ENCODE peak calls at places on chromosome 21, in four cellular contexts. V, A, X and H are unnamed samples.

GRCh38 chr21:16476056-16476850 is 746.5 kb downstream of the USP25 start:
- DNase-seq in X (no peak), A (no peak), V (no peak), H (no peak)

GRCh38 chr21:16992448-16992847 is 520.4 kb upstream of the CXADR start:
- DNase-seq in A (peak), V (peak), X (no peak), H (no peak)

GRCh38 chr21:37780991-37781983 is 135.0 kb downstream of the KCNJ6 start:
- DNase-seq in V (no peak), X (no peak), A (no peak), H (no peak)

GRCh38 chr21:20020032-20020431 is 978.2 kb upstream of the NCAM2 start:
- DNase-seq in A (no peak), X (no peak), V (no peak), H (no peak)

GRCh38 chr21:46122241-46122671 is 24.3 kb downstream of the COL6A2 start:
- DNase-seq in X (no peak), A (no peak), V (no peak), H (no peak)

GRCh38 chr21:26736449-26736848 is 108.8 kb downstream of the ADAMTS1 start:
- DNase-seq in X (no peak), A (no peak), V (no peak), H (no peak)

GRCh38 chr21:21813295-21813694 is 815.1 kb downstream of the NCAM2 start:
- DNase-seq in V (no peak), X (no peak), A (no peak), H (no peak)

GRCh38 chr21:17903029-17903806 is 84.1 kb upstream of the C21orf91 start:
- DNase-seq in X (no peak), A (no peak), V (no peak), H (no peak)

GRCh38 chr21:15141236-15141970 is 76.6 kb upstream of the NRIP1 start:
- DNase-seq in X (no peak), V (no peak), A (no peak), H (no peak)

GRCh38 chr21:29351691-29352090 is 53.0 kb downstream of the BACH1 start:
- DNase-seq in V (no peak), X (no peak), A (no peak), H (no peak)

GRCh38 chr21:22250355-22250754 is 1252.1 kb downstream of the NCAM2 start:
- DNase-seq in X (no peak), A (no peak), V (no peak), H (no peak)

GRCh38 chr21:29470397-29470796 is 171.7 kb downstream of the BACH1 start:
- DNase-seq in V (no peak), X (no peak), A (peak), H (no peak)

GRCh38 chr21:25626752-25627151 is 12.3 kb upstream of the JAM2 start:
- DNase-seq in V (no peak), X (no peak), A (no peak), H (no peak)

GRCh38 chr21:37281993-37282392 is 14.9 kb upstream of the VPS26C start:
- DNase-seq in X (no peak), A (no peak), V (no peak), H (no peak)

GRCh38 chr21:16536661-16537359 is 807.0 kb downstream of the USP25 start:
- DNase-seq in X (no peak), V (no peak), A (no peak), H (no peak)

GRCh38 chr21:16072692-16073091 is 342.9 kb downstream of the USP25 start:
- DNase-seq in A (no peak), V (no peak), X (no peak), H (no peak)

GRCh38 chr21:46155514-46156377 is at the start of gene FTCD:
- DNase-seq in X (no peak), V (no peak), A (peak), H (peak)

GRCh38 chr21:25515484-25516405 is 91.5 kb downstream of the MRPL39 start:
- DNase-seq in V (no peak), A (no peak), X (no peak), H (no peak)

GRCh38 chr21:25005388-25005787 is 601.9 kb downstream of the MRPL39 start:
- DNase-seq in X (no peak), A (no peak), V (no peak), H (no peak)

GRCh38 chr21:29155118-29155932 is 24.9 kb downstream of the MAP3K7CL start:
- DNase-seq in A (no peak), X (no peak), V (no peak), H (no peak)

DNA sequence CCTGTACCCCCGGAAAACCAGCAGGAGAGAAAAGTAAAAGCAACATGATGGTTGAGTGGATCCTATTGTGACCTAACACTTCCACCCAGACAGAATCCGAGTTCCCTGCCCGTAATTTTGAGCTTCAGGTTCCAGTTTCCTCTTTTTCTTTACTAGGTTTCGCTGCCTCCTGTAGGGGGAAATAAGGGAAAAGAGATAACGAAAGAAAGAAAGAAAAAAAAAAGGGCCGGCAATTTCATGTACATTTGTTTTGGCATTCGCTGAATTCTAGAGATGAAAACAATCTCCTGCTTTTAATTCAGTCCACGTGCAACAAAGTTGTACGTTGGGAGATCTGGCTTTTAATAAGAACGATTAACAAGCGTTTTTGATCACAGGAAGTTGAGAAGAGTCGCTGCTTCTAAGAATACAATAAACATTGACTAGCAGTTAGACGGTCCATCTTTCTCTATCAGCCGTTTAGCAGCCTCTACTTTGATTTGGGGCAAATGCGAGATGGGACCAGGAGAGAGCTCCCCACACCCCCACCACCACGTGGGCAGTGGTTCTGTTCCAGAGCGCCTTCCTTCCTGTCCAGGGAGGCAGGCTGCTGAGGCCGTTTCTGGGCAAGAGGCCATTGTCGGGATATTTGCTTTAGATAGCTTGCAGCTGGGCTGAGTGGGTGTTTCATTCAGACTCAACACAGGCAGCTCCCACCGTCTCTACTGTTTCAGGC is 155.9 kb upstream of the RUNX1 start:
- DNase-seq in A (no peak), X (no peak), V (peak), H (no peak)
- H3K9ac ChIP-seq in A (no peak), X (no peak), V (peak), H (no peak)

DNA sequence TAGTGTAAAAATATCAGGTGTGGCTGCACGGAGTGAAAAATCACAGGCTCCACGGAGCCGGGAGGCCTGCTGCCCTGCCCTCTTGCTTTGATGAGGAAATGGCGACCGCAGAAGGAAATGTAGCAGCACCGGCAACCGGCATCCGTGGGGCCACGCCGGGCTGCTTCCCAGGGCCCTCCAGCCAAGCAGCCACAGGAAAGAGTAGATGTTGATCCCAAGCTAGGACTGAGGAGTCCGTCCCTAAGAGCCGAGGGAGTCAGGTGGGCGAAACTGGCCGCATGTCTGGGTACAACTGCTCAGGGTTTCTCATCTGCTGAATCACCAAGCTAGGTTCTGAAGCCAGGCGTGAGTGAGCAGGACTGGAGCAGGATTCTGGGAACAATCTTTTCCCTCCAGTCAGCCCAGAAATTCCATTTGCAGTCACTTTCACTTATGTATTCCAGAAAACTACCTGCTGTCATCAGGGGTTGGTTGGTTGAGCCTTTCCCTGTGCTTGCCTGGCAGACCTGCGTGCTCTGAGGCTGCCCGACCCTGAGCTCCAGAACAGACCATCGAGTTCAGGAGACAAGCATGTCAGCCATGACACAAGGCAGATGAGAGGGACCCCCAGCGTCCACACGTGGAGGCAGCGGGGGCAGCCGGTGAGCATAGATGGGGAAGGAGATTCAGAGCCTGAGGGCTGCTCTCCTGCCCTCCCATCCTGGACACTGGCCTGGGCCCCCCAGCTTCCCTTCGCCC is 5.8 kb upstream of the ITGB2 start:
- DNase-seq in X (no peak), A (no peak), V (no peak), H (no peak)
- TF ChIP-seq CEBPB in X (no peak), A (no peak), V (no peak), H (no peak)

GRCh38 chr21:43608664-43609063 is 50.6 kb downstream of the HSF2BP start:
- DNase-seq in X (no peak), V (no peak), A (no peak), H (no peak)

GRCh38 chr21:43611598-43612369 is 47.5 kb downstream of the HSF2BP start:
- DNase-seq in A (peak), X (no peak), V (peak), H (peak)

GRCh38 chr21:43618940-43619339 is 40.3 kb downstream of the HSF2BP start:
- DNase-seq in V (no peak), X (no peak), A (no peak), H (no peak)

GRCh38 chr21:43609501-43610340 is 49.6 kb downstream of the HSF2BP start:
- DNase-seq in V (no peak), A (peak), X (no peak), H (no peak)

GRCh38 chr21:43613755-43614638 is 45.3 kb downstream of the HSF2BP start:
- DNase-seq in V (peak), X (peak), A (no peak), H (no peak)
- TF ChIP-seq CREB1 in V (no peak), X (no peak), A (no peak), H (no peak)

GRCh38 chr21:42337830-42338729 is 12.7 kb downstream of the TFF2 start:
- DNase-seq in A (peak), V (peak), X (no peak), H (peak)
- H3K9ac ChIP-seq in A (no peak), V (no peak), X (no peak), H (no peak)

GRCh38 chr21:34498623-34499022 is 13.4 kb downstream of the KCNE1 start:
- DNase-seq in V (no peak), A (no peak), X (no peak), H (no peak)
- TF ChIP-seq CEBPB in V (no peak), A (no peak), X (no peak), H (no peak)

DNA sequence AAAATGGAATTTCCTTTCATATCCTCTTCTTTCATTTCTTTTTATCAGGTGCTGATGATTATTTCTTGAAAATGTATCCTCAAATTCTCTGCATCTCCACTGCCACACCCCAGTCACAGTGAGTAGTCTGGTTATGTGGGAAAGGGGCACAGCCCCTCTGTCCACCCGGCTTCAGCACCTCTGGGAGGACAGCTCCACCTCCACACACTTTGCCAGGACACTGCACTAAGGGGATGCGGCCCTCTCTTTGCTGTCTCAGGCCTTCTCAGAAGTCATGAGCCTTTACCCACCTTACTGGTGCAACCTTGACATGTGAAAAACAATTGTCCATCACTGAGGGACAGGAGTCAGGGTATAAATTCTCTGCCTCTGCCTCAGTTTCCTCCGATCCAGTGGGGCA is 433.1 kb downstream of the PCP4 start:
- DNase-seq in V (no peak), A (no peak), X (no peak), H (no peak)
- TF ChIP-seq CREB1 in V (no peak), A (no peak), X (no peak), H (no peak)

DNA sequence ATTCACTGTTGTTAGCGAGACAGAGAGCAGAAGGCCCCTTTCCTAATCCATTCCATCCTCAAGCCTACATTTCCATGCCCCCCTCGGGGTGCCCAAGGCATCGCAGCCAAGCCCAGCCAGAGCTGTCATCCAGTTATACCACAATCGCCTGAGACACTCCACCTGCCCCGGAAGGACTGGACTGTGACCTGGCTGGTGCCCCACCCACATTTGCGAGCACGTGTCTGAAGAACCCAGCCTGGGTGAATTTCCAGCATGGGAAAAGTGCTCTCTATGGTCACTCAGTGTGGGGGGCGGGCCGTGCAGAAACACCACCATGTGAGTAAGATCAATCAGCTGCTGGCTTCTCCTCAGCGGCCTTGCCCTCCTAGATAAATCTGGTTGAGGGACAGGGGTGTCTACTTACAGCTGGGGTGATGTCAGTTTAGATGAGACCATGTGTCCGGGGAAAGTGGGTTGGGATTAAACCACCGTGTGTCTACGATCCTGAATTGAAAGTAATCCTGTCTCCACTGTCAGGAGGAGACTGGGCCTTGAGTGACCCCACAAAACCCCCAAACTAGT is 44.8 kb downstream of the URB1 start:
- DNase-seq in V (no peak), A (no peak), X (no peak), H (no peak)
- H3K9ac ChIP-seq in V (no peak), A (no peak), X (no peak), H (no peak)

GRCh38 chr21:45050786-45051489 is 23.4 kb upstream of the ADARB1 start:
- DNase-seq in X (no peak), V (no peak), A (no peak), H (no peak)
- TF ChIP-seq CEBPB in X (no peak), V (no peak), A (no peak), H (no peak)